ENCODE peak calls at places on chromosome 17, in six cellular contexts. O is upper lobe of right lung, F is stomach, X is H9, J is Calu3, B is cardiac muscle cell. G is an unnamed sample.

GRCh38 chr17:64781394-64781793 is 119.3 kb upstream of the SMURF2 start:
- DNase-seq in O (peak), F (peak), X (peak), J (no peak), B (peak), G (no peak)

GRCh38 chr17:30958187-30958586 is 12.7 kb upstream of the RNF135 start:
- DNase-seq in O (peak), F (no peak), X (no peak), J (no peak), B (peak), G (no peak)

GRCh38 chr17:29533976-29534375 is 32.9 kb downstream of the ABHD15 start:
- DNase-seq in O (no peak), F (no peak), X (no peak), J (no peak), B (no peak), G (no peak)

GRCh38 chr17:1462164-1463112 is 6.4 kb upstream of the CRK start:
- DNase-seq in O (no peak), F (peak), X (no peak), J (no peak), B (peak), G (no peak)

GRCh38 chr17:69448431-69449102 is 34.1 kb downstream of the MAP2K6 start:
- DNase-seq in O (no peak), F (no peak), X (peak), J (no peak), B (peak), G (no peak)

GRCh38 chr17:50060951-50061712 is 5.2 kb downstream of the ITGA3 start:
- DNase-seq in O (peak), F (peak), X (no peak), J (no peak), B (peak), G (peak)

GRCh38 chr17:63023049-63023448 is 57.0 kb downstream of the TANC2 start:
- DNase-seq in O (no peak), F (no peak), X (no peak), J (no peak), B (no peak), G (no peak)

GRCh38 chr17:65954148-65954449 is 237.8 kb downstream of the CEP112 start:
- DNase-seq in O (no peak), F (no peak), X (no peak), J (no peak), B (no peak), G (no peak)

GRCh38 chr17:82615084-82616020 is 32.9 kb downstream of the WDR45B start:
- DNase-seq in O (no peak), F (no peak), X (peak), J (no peak), B (no peak), G (no peak)

GRCh38 chr17:82616021-82616703 is 32.1 kb downstream of the WDR45B start:
- DNase-seq in O (no peak), F (no peak), X (no peak), J (no peak), B (no peak), G (no peak)

GRCh38 chr17:82614095-82614631 is 34.1 kb downstream of the WDR45B start:
- DNase-seq in O (no peak), F (no peak), X (no peak), J (no peak), B (no peak), G (no peak)

GRCh38 chr17:82611140-82612058 is 36.8 kb downstream of the WDR45B start:
- DNase-seq in O (no peak), F (no peak), X (no peak), J (no peak), B (peak), G (no peak)

DNA sequence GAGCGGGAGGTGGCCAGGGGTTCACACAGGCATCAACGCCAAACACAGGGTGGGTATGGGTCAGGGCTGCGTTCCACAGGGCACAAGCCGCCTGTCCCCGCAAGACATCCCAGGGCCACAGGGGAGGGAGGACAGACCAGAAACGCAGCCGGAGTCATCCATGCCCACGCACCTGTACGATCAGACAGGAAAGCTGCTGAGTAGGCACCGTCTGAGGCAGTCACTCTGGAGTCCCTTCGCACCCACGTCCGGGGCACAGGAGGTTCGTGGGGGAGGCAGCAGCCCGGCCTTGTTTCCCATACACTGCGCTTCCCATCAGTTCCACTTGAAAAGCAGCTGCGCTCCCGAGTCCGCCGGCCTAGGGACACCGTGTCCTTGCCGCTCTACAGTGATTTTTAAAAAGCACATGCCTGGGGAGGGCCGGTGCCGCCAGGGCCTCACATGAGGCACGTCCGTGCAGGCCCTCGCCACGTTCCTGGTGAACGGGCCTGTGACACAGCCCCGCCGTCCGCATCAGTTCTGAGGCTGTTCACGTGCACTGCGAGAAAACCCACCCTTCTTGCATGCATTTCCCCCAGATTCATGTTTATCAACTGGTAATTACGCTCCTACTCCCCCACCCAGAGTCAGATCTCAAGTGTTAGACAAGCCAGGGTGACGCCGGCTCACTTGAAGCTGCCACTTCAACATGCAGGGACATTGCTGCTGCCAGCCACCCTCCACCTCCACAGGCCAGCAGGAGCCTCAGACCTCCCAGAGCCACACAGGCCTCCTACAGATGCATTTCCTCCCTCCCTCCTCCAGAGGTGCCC is 34.8 kb downstream of the WDR45B start:
- DNase-seq in O (no peak), F (no peak), X (peak), J (no peak), B (no peak), G (no peak)
- TF ChIP-seq CTCF in O (no peak), F (no peak), X (peak), J (no peak), B (no peak), G (no peak)

GRCh38 chr17:37220609-37220953 is 155.2 kb upstream of the C17orf78 start:
- DNase-seq in O (no peak), F (no peak), X (peak), J (no peak), B (peak), G (peak)
- TF ChIP-seq CTCF in O (no peak), F (no peak), X (peak), J (no peak), B (peak), G (peak)

GRCh38 chr17:27495460-27495859 is 39.2 kb downstream of the KSR1 start:
- DNase-seq in O (no peak), F (no peak), X (no peak), J (no peak), B (no peak), G (no peak)

GRCh38 chr17:27493088-27493487 is 36.8 kb downstream of the KSR1 start:
- DNase-seq in O (no peak), F (no peak), X (no peak), J (no peak), B (no peak), G (no peak)

GRCh38 chr17:27492470-27492869 is 36.2 kb downstream of the KSR1 start:
- DNase-seq in O (no peak), F (no peak), X (no peak), J (no peak), B (no peak), G (no peak)

GRCh38 chr17:27496005-27496404 is 39.8 kb downstream of the KSR1 start:
- DNase-seq in O (no peak), F (no peak), X (no peak), J (no peak), B (no peak), G (no peak)

DNA sequence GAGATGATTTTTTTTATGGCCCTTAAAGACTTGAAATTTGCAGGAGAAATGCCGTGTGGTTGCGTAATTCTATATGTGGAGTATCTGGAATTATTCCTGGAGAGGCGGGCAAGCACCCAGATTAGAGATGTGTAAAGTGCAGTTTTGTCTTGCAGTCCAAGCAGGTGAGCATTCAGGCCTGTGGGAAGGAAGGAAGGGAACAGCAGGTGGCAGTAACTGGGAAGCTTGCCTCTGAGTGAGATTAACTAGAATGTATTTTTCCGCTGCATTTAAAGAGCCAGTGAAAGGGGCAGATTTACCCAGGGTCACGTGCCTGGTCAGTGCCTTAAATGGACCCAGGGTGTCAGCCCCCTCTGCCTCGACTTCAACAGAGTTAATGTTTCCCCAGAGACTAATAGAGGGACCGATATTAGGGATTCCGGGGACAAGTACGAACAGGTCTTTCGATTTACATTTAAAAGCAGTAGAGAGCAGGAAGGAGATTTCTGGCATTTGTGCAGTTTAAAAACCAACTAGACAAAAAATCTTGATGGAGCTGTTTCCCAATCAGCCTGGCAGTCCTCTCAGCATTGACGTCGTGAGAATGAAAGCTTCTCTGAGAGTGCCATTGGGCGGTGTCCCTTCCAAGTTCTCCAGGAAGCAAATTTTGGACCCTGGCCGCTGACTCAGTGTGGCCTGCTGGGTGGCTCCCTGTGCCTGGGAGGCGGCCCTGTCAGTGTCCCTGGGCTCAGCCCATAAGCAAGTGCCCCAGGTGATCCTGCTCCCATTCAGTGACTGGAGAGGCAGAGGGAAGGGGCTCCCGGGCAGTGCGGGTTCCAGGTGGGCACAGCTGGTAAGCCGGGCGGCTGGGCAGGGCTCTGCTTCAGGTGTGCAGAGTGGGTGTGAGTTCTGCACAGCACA is 38.2 kb downstream of the KSR1 start:
- DNase-seq in O (peak), F (peak), X (peak), J (peak), B (peak), G (peak)
- TF ChIP-seq CTCF in O (peak), F (peak), X (peak), J (no peak), B (peak), G (peak)

DNA sequence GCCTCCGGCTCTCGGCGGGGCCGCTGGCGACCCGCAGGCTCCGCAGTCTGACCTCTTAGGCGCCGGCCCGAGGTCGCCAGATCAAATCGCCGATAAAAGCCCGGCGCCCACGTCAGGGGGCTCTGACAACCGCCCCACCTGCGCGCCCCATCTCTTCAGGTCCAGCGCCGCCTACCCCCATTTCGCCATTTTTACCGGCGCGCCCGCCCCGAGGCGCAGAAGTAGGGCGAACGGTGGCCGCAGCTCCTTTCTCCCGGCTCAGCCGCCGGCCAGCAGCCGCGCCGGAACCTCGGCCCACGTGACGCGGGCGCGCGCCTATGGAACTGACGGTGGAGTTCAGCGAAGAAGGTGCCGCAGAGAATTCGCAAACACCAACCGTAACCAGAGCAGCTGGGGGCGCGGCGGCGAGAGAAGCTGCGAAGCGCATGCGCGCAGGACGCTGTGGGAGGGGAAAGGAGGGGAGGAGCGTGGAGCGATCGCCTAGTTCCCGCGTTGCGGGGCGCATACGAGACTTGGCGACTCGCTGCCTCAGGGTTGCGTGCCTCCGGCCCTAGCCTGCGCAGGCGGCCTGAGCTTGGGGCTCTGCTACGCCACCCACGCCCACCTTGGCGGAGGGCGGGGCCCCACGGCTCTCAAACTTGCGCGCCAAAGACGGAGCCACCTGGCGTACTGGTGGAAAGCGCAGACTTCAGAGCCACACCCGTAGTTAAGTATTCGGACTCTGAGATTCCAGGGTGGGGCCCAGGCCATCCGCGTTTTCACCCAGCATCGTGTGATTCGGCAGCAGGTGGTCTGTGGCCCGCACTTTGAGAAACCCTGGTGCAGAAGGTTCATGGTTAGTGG is at the start of gene TRIM37:
- DNase-seq in O (peak), F (peak), X (peak), J (peak), B (peak), G (peak)
- TF ChIP-seq CTCF in O (peak), F (peak), X (no peak), J (no peak), B (no peak), G (peak)

GRCh38 chr17:37088913-37089312 is 140.2 kb downstream of the AATF start:
- DNase-seq in O (no peak), F (no peak), X (no peak), J (no peak), B (no peak), G (no peak)
- TF ChIP-seq CTCF in O (no peak), F (no peak), X (peak), J (no peak), B (no peak), G (no peak)

DNA sequence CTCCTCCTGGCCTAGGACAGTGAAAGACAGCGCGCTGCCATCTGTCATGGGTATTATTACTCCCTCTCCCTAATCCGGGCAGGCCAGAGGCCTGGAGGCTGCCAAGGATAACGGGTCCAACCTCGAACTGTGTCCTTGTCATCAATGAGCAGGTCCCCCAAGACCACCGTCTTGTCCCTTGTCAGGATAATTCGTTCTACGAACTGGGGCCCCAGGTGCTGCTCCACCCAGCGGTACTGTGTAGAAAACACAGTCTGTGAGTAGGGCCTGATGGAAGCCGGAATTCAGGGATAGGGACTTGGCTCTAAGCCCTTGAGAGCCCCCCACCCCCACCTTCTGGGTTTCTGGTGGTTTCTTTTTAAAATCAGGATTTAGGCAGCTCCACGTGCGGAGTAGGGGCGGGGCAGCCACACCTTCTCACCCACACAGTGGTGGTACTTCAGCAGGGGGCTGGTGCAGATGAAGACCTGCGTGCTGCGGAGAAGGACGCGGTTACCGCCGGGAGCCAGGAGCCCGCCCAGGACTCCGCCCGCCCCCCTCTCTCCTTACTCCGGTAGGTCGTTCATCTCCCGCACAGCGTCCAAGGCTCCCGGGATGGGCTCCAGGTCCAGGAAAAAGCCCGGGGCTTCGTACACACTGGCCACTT is 787 bp downstream of the NT5C start:
- DNase-seq in O (peak), F (peak), X (peak), J (peak), B (peak), G (peak)
- TF ChIP-seq CTCF in O (peak), F (peak), X (peak), J (peak), B (peak), G (peak)

DNA sequence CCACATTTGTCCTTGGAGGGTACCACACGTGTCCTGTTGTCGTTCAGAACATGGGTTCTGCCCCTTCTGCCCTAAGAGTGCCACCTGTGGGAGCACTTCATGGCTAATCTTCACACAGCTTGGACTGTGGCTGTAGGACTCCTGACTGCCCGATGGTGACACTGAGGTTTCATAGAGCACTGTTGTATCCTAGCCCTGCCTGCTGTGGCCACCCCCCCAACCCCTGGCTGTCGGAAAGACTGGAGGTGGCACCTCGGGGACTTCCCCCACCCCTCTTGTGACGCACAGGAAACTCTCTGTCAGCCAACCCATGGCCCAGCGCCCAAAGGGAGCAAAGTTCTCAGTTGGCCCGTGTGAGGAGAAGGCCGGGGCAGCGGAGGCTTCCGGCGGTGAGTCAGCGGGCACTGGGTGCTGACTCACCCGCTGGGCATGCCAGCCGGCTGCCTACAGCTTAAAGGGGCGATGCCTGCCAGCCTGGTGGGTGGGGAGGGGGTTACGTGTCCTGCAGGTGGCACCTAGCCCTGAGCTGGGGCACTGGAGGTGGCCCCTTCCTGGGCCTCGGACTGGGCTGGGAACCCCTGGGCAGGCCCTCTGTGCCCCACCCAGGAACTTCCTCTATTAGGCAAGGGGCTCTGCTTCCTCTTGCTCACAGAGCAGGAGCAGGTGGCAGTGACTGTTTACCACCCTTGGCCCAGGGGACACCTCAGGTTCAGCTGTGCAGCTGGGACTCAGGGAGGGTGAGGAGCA is 3.4 kb downstream of the MAP2K3 start:
- DNase-seq in O (peak), F (peak), X (no peak), J (peak), B (peak), G (peak)
- TF ChIP-seq CTCF in O (no peak), F (peak), X (no peak), J (no peak), B (no peak), G (no peak)

G was measured in PC-3.